ENCODE peak calls at places on chromosomes 3 and 15, in eight cellular contexts. One of them, this sample, is unnamed.

GRCh38 chr15:66997212-66997611 is 68.2 kb upstream of the SMAD3 start:
- DNase-seq in stimulated activated CD8-positive, alpha-beta memory T cell treated with anti-CD3 and anti-CD28 coated beads, Interleukin-4, amount 100 ng/mL, for 1 hour: no peak
- DNase-seq in activated effector memory CD4-positive, alpha-beta T cell treated with anti-CD3 and anti-CD28 coated beads, Interleukin-2, amount 50 U/mL, for 16 hours: no peak
- DNase-seq in stimulated activated CD4-positive, alpha-beta T cell treated with anti-CD3 and anti-CD28 coated beads, Interleukin-1b, Interleukin-23, amount 100 ng/mL, for 48 hours: no peak
- DNase-seq in effector memory CD8-positive, alpha-beta T cell: no peak
- DNase-seq in amniotic stem cell: peak; percentile 65
- DNase-seq in NCI-H82: no peak
- DNase-seq in ELR: peak; percentile 77
- DNase-seq in this sample: peak; percentile 49

GRCh38 chr15:92097473-92098178 is 244.1 kb downstream of the SLCO3A1 start:
- DNase-seq in stimulated activated CD8-positive, alpha-beta memory T cell treated with anti-CD3 and anti-CD28 coated beads, Interleukin-4, amount 100 ng/mL, for 1 hour: no peak
- DNase-seq in activated effector memory CD4-positive, alpha-beta T cell treated with anti-CD3 and anti-CD28 coated beads, Interleukin-2, amount 50 U/mL, for 16 hours: peak; percentile 76
- DNase-seq in stimulated activated CD4-positive, alpha-beta T cell treated with anti-CD3 and anti-CD28 coated beads, Interleukin-1b, Interleukin-23, amount 100 ng/mL, for 48 hours: peak; percentile 35
- DNase-seq in effector memory CD8-positive, alpha-beta T cell: peak; percentile 38
- DNase-seq in amniotic stem cell: peak; percentile 28
- DNase-seq in NCI-H82: peak; percentile 79
- DNase-seq in ELR: peak; percentile 15
- DNase-seq in this sample: peak; percentile 35

GRCh38 chr3:148360046-148360445 is 337.7 kb upstream of the AGTR1 start:
- DNase-seq in stimulated activated CD8-positive, alpha-beta memory T cell treated with anti-CD3 and anti-CD28 coated beads, Interleukin-4, amount 100 ng/mL, for 1 hour: no peak
- DNase-seq in activated effector memory CD4-positive, alpha-beta T cell treated with anti-CD3 and anti-CD28 coated beads, Interleukin-2, amount 50 U/mL, for 16 hours: no peak
- DNase-seq in stimulated activated CD4-positive, alpha-beta T cell treated with anti-CD3 and anti-CD28 coated beads, Interleukin-1b, Interleukin-23, amount 100 ng/mL, for 48 hours: no peak
- DNase-seq in effector memory CD8-positive, alpha-beta T cell: no peak
- DNase-seq in amniotic stem cell: peak; percentile 5
- DNase-seq in NCI-H82: no peak
- DNase-seq in ELR: peak; percentile 15
- DNase-seq in this sample: no peak

GRCh38 chr3:98151241-98151640 is 4.0 kb downstream of the OR5H14 start:
- DNase-seq in stimulated activated CD8-positive, alpha-beta memory T cell treated with anti-CD3 and anti-CD28 coated beads, Interleukin-4, amount 100 ng/mL, for 1 hour: no peak
- DNase-seq in activated effector memory CD4-positive, alpha-beta T cell treated with anti-CD3 and anti-CD28 coated beads, Interleukin-2, amount 50 U/mL, for 16 hours: no peak
- DNase-seq in stimulated activated CD4-positive, alpha-beta T cell treated with anti-CD3 and anti-CD28 coated beads, Interleukin-1b, Interleukin-23, amount 100 ng/mL, for 48 hours: no peak
- DNase-seq in effector memory CD8-positive, alpha-beta T cell: no peak
- DNase-seq in amniotic stem cell: no peak
- DNase-seq in NCI-H82: no peak
- DNase-seq in ELR: peak; percentile 22
- DNase-seq in this sample: peak; percentile 5

GRCh38 chr3:117528688-117529087 is 819.1 kb downstream of the TUSC7 start:
- DNase-seq in stimulated activated CD8-positive, alpha-beta memory T cell treated with anti-CD3 and anti-CD28 coated beads, Interleukin-4, amount 100 ng/mL, for 1 hour: no peak
- DNase-seq in activated effector memory CD4-positive, alpha-beta T cell treated with anti-CD3 and anti-CD28 coated beads, Interleukin-2, amount 50 U/mL, for 16 hours: no peak
- DNase-seq in stimulated activated CD4-positive, alpha-beta T cell treated with anti-CD3 and anti-CD28 coated beads, Interleukin-1b, Interleukin-23, amount 100 ng/mL, for 48 hours: no peak
- DNase-seq in effector memory CD8-positive, alpha-beta T cell: no peak
- DNase-seq in amniotic stem cell: no peak
- DNase-seq in NCI-H82: no peak
- DNase-seq in ELR: no peak
- DNase-seq in this sample: no peak

GRCh38 chr3:176767385-176767784 is 429.9 kb downstream of the TBL1XR1 start:
- DNase-seq in stimulated activated CD8-positive, alpha-beta memory T cell treated with anti-CD3 and anti-CD28 coated beads, Interleukin-4, amount 100 ng/mL, for 1 hour: no peak
- DNase-seq in activated effector memory CD4-positive, alpha-beta T cell treated with anti-CD3 and anti-CD28 coated beads, Interleukin-2, amount 50 U/mL, for 16 hours: no peak
- DNase-seq in stimulated activated CD4-positive, alpha-beta T cell treated with anti-CD3 and anti-CD28 coated beads, Interleukin-1b, Interleukin-23, amount 100 ng/mL, for 48 hours: no peak
- DNase-seq in effector memory CD8-positive, alpha-beta T cell: no peak
- DNase-seq in amniotic stem cell: peak; percentile 60
- DNase-seq in NCI-H82: no peak
- DNase-seq in ELR: peak; percentile 50
- DNase-seq in this sample: peak; percentile 92

GRCh38 chr3:193884011-193884410 is 251.9 kb upstream of the HES1 start:
- DNase-seq in stimulated activated CD8-positive, alpha-beta memory T cell treated with anti-CD3 and anti-CD28 coated beads, Interleukin-4, amount 100 ng/mL, for 1 hour: no peak
- DNase-seq in activated effector memory CD4-positive, alpha-beta T cell treated with anti-CD3 and anti-CD28 coated beads, Interleukin-2, amount 50 U/mL, for 16 hours: no peak
- DNase-seq in stimulated activated CD4-positive, alpha-beta T cell treated with anti-CD3 and anti-CD28 coated beads, Interleukin-1b, Interleukin-23, amount 100 ng/mL, for 48 hours: no peak
- DNase-seq in effector memory CD8-positive, alpha-beta T cell: no peak
- DNase-seq in amniotic stem cell: no peak
- DNase-seq in NCI-H82: no peak
- DNase-seq in ELR: no peak
- DNase-seq in this sample: peak; percentile 30

GRCh38 chr15:89587955-89588354 is 12.7 kb downstream of the TICRR start:
- DNase-seq in stimulated activated CD8-positive, alpha-beta memory T cell treated with anti-CD3 and anti-CD28 coated beads, Interleukin-4, amount 100 ng/mL, for 1 hour: no peak
- DNase-seq in activated effector memory CD4-positive, alpha-beta T cell treated with anti-CD3 and anti-CD28 coated beads, Interleukin-2, amount 50 U/mL, for 16 hours: no peak
- DNase-seq in stimulated activated CD4-positive, alpha-beta T cell treated with anti-CD3 and anti-CD28 coated beads, Interleukin-1b, Interleukin-23, amount 100 ng/mL, for 48 hours: no peak
- DNase-seq in effector memory CD8-positive, alpha-beta T cell: no peak
- DNase-seq in amniotic stem cell: no peak
- DNase-seq in NCI-H82: no peak
- DNase-seq in ELR: peak; percentile 85
- DNase-seq in this sample: peak; percentile 30

GRCh38 chr3:177802151-177802900 is 605.0 kb upstream of the TBL1XR1 start:
- DNase-seq in stimulated activated CD8-positive, alpha-beta memory T cell treated with anti-CD3 and anti-CD28 coated beads, Interleukin-4, amount 100 ng/mL, for 1 hour: no peak
- DNase-seq in activated effector memory CD4-positive, alpha-beta T cell treated with anti-CD3 and anti-CD28 coated beads, Interleukin-2, amount 50 U/mL, for 16 hours: no peak
- DNase-seq in stimulated activated CD4-positive, alpha-beta T cell treated with anti-CD3 and anti-CD28 coated beads, Interleukin-1b, Interleukin-23, amount 100 ng/mL, for 48 hours: no peak
- DNase-seq in effector memory CD8-positive, alpha-beta T cell: no peak
- DNase-seq in amniotic stem cell: no peak
- DNase-seq in NCI-H82: no peak
- DNase-seq in ELR: peak; percentile 75
- DNase-seq in this sample: peak; percentile 59

GRCh38 chr3:101888653-101889052 is 39.3 kb downstream of the NFKBIZ start:
- DNase-seq in stimulated activated CD8-positive, alpha-beta memory T cell treated with anti-CD3 and anti-CD28 coated beads, Interleukin-4, amount 100 ng/mL, for 1 hour: no peak
- DNase-seq in activated effector memory CD4-positive, alpha-beta T cell treated with anti-CD3 and anti-CD28 coated beads, Interleukin-2, amount 50 U/mL, for 16 hours: no peak
- DNase-seq in stimulated activated CD4-positive, alpha-beta T cell treated with anti-CD3 and anti-CD28 coated beads, Interleukin-1b, Interleukin-23, amount 100 ng/mL, for 48 hours: no peak
- DNase-seq in effector memory CD8-positive, alpha-beta T cell: no peak
- DNase-seq in amniotic stem cell: no peak
- DNase-seq in NCI-H82: no peak
- DNase-seq in ELR: no peak
- DNase-seq in this sample: no peak

GRCh38 chr15:25790003-25790660 is 73.0 kb downstream of the ATP10A start:
- DNase-seq in stimulated activated CD8-positive, alpha-beta memory T cell treated with anti-CD3 and anti-CD28 coated beads, Interleukin-4, amount 100 ng/mL, for 1 hour: no peak
- DNase-seq in activated effector memory CD4-positive, alpha-beta T cell treated with anti-CD3 and anti-CD28 coated beads, Interleukin-2, amount 50 U/mL, for 16 hours: no peak
- DNase-seq in stimulated activated CD4-positive, alpha-beta T cell treated with anti-CD3 and anti-CD28 coated beads, Interleukin-1b, Interleukin-23, amount 100 ng/mL, for 48 hours: peak; percentile 78
- DNase-seq in effector memory CD8-positive, alpha-beta T cell: no peak
- DNase-seq in amniotic stem cell: peak; percentile 38
- DNase-seq in NCI-H82: no peak
- DNase-seq in ELR: peak; percentile 8
- DNase-seq in this sample: peak; percentile 63

GRCh38 chr3:78666458-78666800 is 1101.4 kb downstream of the ROBO1 start:
- DNase-seq in stimulated activated CD8-positive, alpha-beta memory T cell treated with anti-CD3 and anti-CD28 coated beads, Interleukin-4, amount 100 ng/mL, for 1 hour: no peak
- DNase-seq in activated effector memory CD4-positive, alpha-beta T cell treated with anti-CD3 and anti-CD28 coated beads, Interleukin-2, amount 50 U/mL, for 16 hours: no peak
- DNase-seq in stimulated activated CD4-positive, alpha-beta T cell treated with anti-CD3 and anti-CD28 coated beads, Interleukin-1b, Interleukin-23, amount 100 ng/mL, for 48 hours: no peak
- DNase-seq in effector memory CD8-positive, alpha-beta T cell: no peak
- DNase-seq in amniotic stem cell: no peak
- DNase-seq in NCI-H82: no peak
- DNase-seq in ELR: peak; percentile 74
- DNase-seq in this sample: peak; percentile 6

GRCh38 chr3:39210078-39210477 is 17.7 kb upstream of the XIRP1 start:
- DNase-seq in stimulated activated CD8-positive, alpha-beta memory T cell treated with anti-CD3 and anti-CD28 coated beads, Interleukin-4, amount 100 ng/mL, for 1 hour: no peak
- DNase-seq in activated effector memory CD4-positive, alpha-beta T cell treated with anti-CD3 and anti-CD28 coated beads, Interleukin-2, amount 50 U/mL, for 16 hours: no peak
- DNase-seq in stimulated activated CD4-positive, alpha-beta T cell treated with anti-CD3 and anti-CD28 coated beads, Interleukin-1b, Interleukin-23, amount 100 ng/mL, for 48 hours: no peak
- DNase-seq in effector memory CD8-positive, alpha-beta T cell: no peak
- DNase-seq in amniotic stem cell: no peak
- DNase-seq in NCI-H82: no peak
- DNase-seq in ELR: no peak
- DNase-seq in this sample: no peak

GRCh38 chr15:70324001-70324974 is 226.6 kb upstream of the TLE3 start:
- DNase-seq in stimulated activated CD8-positive, alpha-beta memory T cell treated with anti-CD3 and anti-CD28 coated beads, Interleukin-4, amount 100 ng/mL, for 1 hour: no peak
- DNase-seq in activated effector memory CD4-positive, alpha-beta T cell treated with anti-CD3 and anti-CD28 coated beads, Interleukin-2, amount 50 U/mL, for 16 hours: no peak
- DNase-seq in stimulated activated CD4-positive, alpha-beta T cell treated with anti-CD3 and anti-CD28 coated beads, Interleukin-1b, Interleukin-23, amount 100 ng/mL, for 48 hours: no peak
- DNase-seq in effector memory CD8-positive, alpha-beta T cell: no peak
- DNase-seq in amniotic stem cell: peak; percentile 66
- DNase-seq in NCI-H82: peak; percentile 55
- DNase-seq in ELR: peak; percentile 51
- DNase-seq in this sample: peak; percentile 17

GRCh38 chr3:170320471-170321121 is 36.9 kb upstream of the SKIL start:
- DNase-seq in stimulated activated CD8-positive, alpha-beta memory T cell treated with anti-CD3 and anti-CD28 coated beads, Interleukin-4, amount 100 ng/mL, for 1 hour: no peak
- DNase-seq in activated effector memory CD4-positive, alpha-beta T cell treated with anti-CD3 and anti-CD28 coated beads, Interleukin-2, amount 50 U/mL, for 16 hours: no peak
- DNase-seq in stimulated activated CD4-positive, alpha-beta T cell treated with anti-CD3 and anti-CD28 coated beads, Interleukin-1b, Interleukin-23, amount 100 ng/mL, for 48 hours: no peak
- DNase-seq in effector memory CD8-positive, alpha-beta T cell: no peak
- DNase-seq in amniotic stem cell: no peak
- DNase-seq in NCI-H82: no peak
- DNase-seq in ELR: no peak
- DNase-seq in this sample: no peak

GRCh38 chr15:65195542-65196026 is 10.4 kb upstream of the CLPX start:
- DNase-seq in stimulated activated CD8-positive, alpha-beta memory T cell treated with anti-CD3 and anti-CD28 coated beads, Interleukin-4, amount 100 ng/mL, for 1 hour: no peak
- DNase-seq in activated effector memory CD4-positive, alpha-beta T cell treated with anti-CD3 and anti-CD28 coated beads, Interleukin-2, amount 50 U/mL, for 16 hours: peak; percentile 1
- DNase-seq in stimulated activated CD4-positive, alpha-beta T cell treated with anti-CD3 and anti-CD28 coated beads, Interleukin-1b, Interleukin-23, amount 100 ng/mL, for 48 hours: no peak
- DNase-seq in effector memory CD8-positive, alpha-beta T cell: no peak
- DNase-seq in amniotic stem cell: no peak
- DNase-seq in NCI-H82: no peak
- DNase-seq in ELR: no peak
- DNase-seq in this sample: no peak

GRCh38 chr3:147267431-147267830 is 138.9 kb downstream of the ZIC4 start:
- DNase-seq in stimulated activated CD8-positive, alpha-beta memory T cell treated with anti-CD3 and anti-CD28 coated beads, Interleukin-4, amount 100 ng/mL, for 1 hour: no peak
- DNase-seq in activated effector memory CD4-positive, alpha-beta T cell treated with anti-CD3 and anti-CD28 coated beads, Interleukin-2, amount 50 U/mL, for 16 hours: no peak
- DNase-seq in stimulated activated CD4-positive, alpha-beta T cell treated with anti-CD3 and anti-CD28 coated beads, Interleukin-1b, Interleukin-23, amount 100 ng/mL, for 48 hours: no peak
- DNase-seq in effector memory CD8-positive, alpha-beta T cell: no peak
- DNase-seq in amniotic stem cell: no peak
- DNase-seq in NCI-H82: no peak
- DNase-seq in ELR: peak; percentile 43
- DNase-seq in this sample: no peak

GRCh38 chr3:34239287-34239686 is 440.9 kb downstream of the PDCD6IP start:
- DNase-seq in stimulated activated CD8-positive, alpha-beta memory T cell treated with anti-CD3 and anti-CD28 coated beads, Interleukin-4, amount 100 ng/mL, for 1 hour: no peak
- DNase-seq in activated effector memory CD4-positive, alpha-beta T cell treated with anti-CD3 and anti-CD28 coated beads, Interleukin-2, amount 50 U/mL, for 16 hours: no peak
- DNase-seq in stimulated activated CD4-positive, alpha-beta T cell treated with anti-CD3 and anti-CD28 coated beads, Interleukin-1b, Interleukin-23, amount 100 ng/mL, for 48 hours: no peak
- DNase-seq in effector memory CD8-positive, alpha-beta T cell: no peak
- DNase-seq in amniotic stem cell: no peak
- DNase-seq in NCI-H82: no peak
- DNase-seq in ELR: no peak
- DNase-seq in this sample: no peak

GRCh38 chr15:80526556-80527340 is 122.6 kb downstream of the ARNT2 start:
- DNase-seq in stimulated activated CD8-positive, alpha-beta memory T cell treated with anti-CD3 and anti-CD28 coated beads, Interleukin-4, amount 100 ng/mL, for 1 hour: no peak
- DNase-seq in activated effector memory CD4-positive, alpha-beta T cell treated with anti-CD3 and anti-CD28 coated beads, Interleukin-2, amount 50 U/mL, for 16 hours: no peak
- DNase-seq in stimulated activated CD4-positive, alpha-beta T cell treated with anti-CD3 and anti-CD28 coated beads, Interleukin-1b, Interleukin-23, amount 100 ng/mL, for 48 hours: no peak
- DNase-seq in effector memory CD8-positive, alpha-beta T cell: no peak
- DNase-seq in amniotic stem cell: no peak
- DNase-seq in NCI-H82: no peak
- DNase-seq in ELR: no peak
- DNase-seq in this sample: no peak

GRCh38 chr15:70186152-70186551 is 88.4 kb upstream of the TLE3 start:
- DNase-seq in stimulated activated CD8-positive, alpha-beta memory T cell treated with anti-CD3 and anti-CD28 coated beads, Interleukin-4, amount 100 ng/mL, for 1 hour: no peak
- DNase-seq in activated effector memory CD4-positive, alpha-beta T cell treated with anti-CD3 and anti-CD28 coated beads, Interleukin-2, amount 50 U/mL, for 16 hours: no peak
- DNase-seq in stimulated activated CD4-positive, alpha-beta T cell treated with anti-CD3 and anti-CD28 coated beads, Interleukin-1b, Interleukin-23, amount 100 ng/mL, for 48 hours: no peak
- DNase-seq in effector memory CD8-positive, alpha-beta T cell: no peak
- DNase-seq in amniotic stem cell: no peak
- DNase-seq in NCI-H82: peak; percentile 96
- DNase-seq in ELR: no peak
- DNase-seq in this sample: peak; percentile 61

GRCh38 chr3:4994144-4994730 is 15.0 kb downstream of the BHLHE40 start:
- DNase-seq in stimulated activated CD8-positive, alpha-beta memory T cell treated with anti-CD3 and anti-CD28 coated beads, Interleukin-4, amount 100 ng/mL, for 1 hour: no peak
- DNase-seq in activated effector memory CD4-positive, alpha-beta T cell treated with anti-CD3 and anti-CD28 coated beads, Interleukin-2, amount 50 U/mL, for 16 hours: no peak
- DNase-seq in stimulated activated CD4-positive, alpha-beta T cell treated with anti-CD3 and anti-CD28 coated beads, Interleukin-1b, Interleukin-23, amount 100 ng/mL, for 48 hours: no peak
- DNase-seq in effector memory CD8-positive, alpha-beta T cell: no peak
- DNase-seq in amniotic stem cell: no peak
- DNase-seq in NCI-H82: no peak
- DNase-seq in ELR: peak; percentile 88
- DNase-seq in this sample: peak; percentile 60